ENCODE peak calls at places on chromosome 16, in six cellular contexts. N is CD4-positive, alpha-beta T cell; F is NCI-H2081; V is neural progenitor cell; W is stromal cell of bone marrow; X is omental fat pad. D is an unnamed sample.
A peak's percentile ranks its signal among the peaks of the same experiment; 100 is the strongest.

GRCh38 chr16:23397464-23397863 is 55.5 kb downstream of the COG7 start:
- DNase-seq in N (no peak), F (no peak), W (no peak), V (no peak), X (no peak), D (no peak)

GRCh38 chr16:79089735-79090284 is 510.7 kb downstream of the MAF start:
- DNase-seq in N (no peak), F (no peak), X (no peak), W (peak; percentile 26), V (no peak), D (no peak)

GRCh38 chr16:14486520-14487303 is 143.3 kb downstream of the PARN start:
- DNase-seq in W (peak; percentile 89), V (peak; percentile 36), F (peak; percentile 66), N (no peak), X (peak; percentile 72), D (no peak)

GRCh38 chr16:22255335-22255734 is 41.9 kb upstream of the POLR3E start:
- DNase-seq in F (no peak), V (no peak), N (no peak), W (no peak), X (no peak), D (no peak)

GRCh38 chr16:9778879-9779278 is 403.3 kb downstream of the GRIN2A start:
- DNase-seq in X (no peak), N (no peak), F (no peak), W (no peak), V (peak; percentile 30), D (no peak)

GRCh38 chr16:1612320-1613111 is at the start of gene CRAMP1:
- DNase-seq in V (peak; percentile 54), W (no peak), F (no peak), N (peak; percentile 5), X (no peak), D (no peak)

GRCh38 chr16:79369796-79370195 is 230.7 kb downstream of the MAF start:
- DNase-seq in V (no peak), N (no peak), W (no peak), F (no peak), X (no peak), D (no peak)

GRCh38 chr16:16092925-16093624 is 130.2 kb downstream of the ABCC6 start:
- DNase-seq in F (peak; percentile 82), V (no peak), W (no peak), X (no peak), N (no peak), D (peak; percentile 10)

GRCh38 chr16:67284699-67285646 is 5.6 kb downstream of the PLEKHG4 start:
- DNase-seq in W (no peak), V (peak; percentile 82), F (peak; percentile 91), X (no peak), N (no peak), D (peak; percentile 41)

GRCh38 chr16:68075980-68076379 is 9.2 kb upstream of the NFATC3 start:
- DNase-seq in W (no peak), V (no peak), F (no peak), N (no peak), X (no peak), D (no peak)

GRCh38 chr16:57611184-57611583 is 17.2 kb upstream of the ADGRG1 start:
- DNase-seq in W (no peak), V (no peak), X (no peak), N (no peak), F (no peak), D (no peak)

GRCh38 chr16:13995194-13995593 is 75.2 kb downstream of the ERCC4 start:
- DNase-seq in V (no peak), N (no peak), X (no peak), F (no peak), W (no peak), D (no peak)

GRCh38 chr16:677306-678190 is 2.1 kb downstream of the RHBDL1 start:
- DNase-seq in X (no peak), V (no peak), F (peak; percentile 54), W (no peak), N (no peak), D (no peak)